ENCODE peak calls at places on chromosomes 13 and 19, in four cellular contexts. One of them, this sample, is unnamed.

GRCh38 chr13:44653261-44653660 is 77.1 kb upstream of the TSC22D1 start:
- DNase-seq in fibroblast of pulmonary artery: no peak
- DNase-seq in lower leg skin: no peak
- DNase-seq in breast epithelium: no peak
- DNase-seq in this sample: no peak

GRCh38 chr19:10617409-10618121 is 7.8 kb upstream of the SLC44A2 start:
- DNase-seq in fibroblast of pulmonary artery: peak
- DNase-seq in lower leg skin: no peak
- DNase-seq in breast epithelium: peak
- DNase-seq in this sample: no peak

GRCh38 chr13:24052547-24052981 is 108.0 kb upstream of the SPATA13 start:
- DNase-seq in fibroblast of pulmonary artery: peak
- DNase-seq in lower leg skin: no peak
- DNase-seq in breast epithelium: no peak
- DNase-seq in this sample: no peak

GRCh38 chr19:29268103-29268502 is 55.2 kb upstream of the UQCRFS1 start:
- DNase-seq in fibroblast of pulmonary artery: no peak
- DNase-seq in lower leg skin: no peak
- DNase-seq in breast epithelium: no peak
- DNase-seq in this sample: no peak

GRCh38 chr13:79917628-79918027 is 423.3 kb downstream of the SPRY2 start:
- DNase-seq in fibroblast of pulmonary artery: no peak
- DNase-seq in lower leg skin: no peak
- DNase-seq in breast epithelium: no peak
- DNase-seq in this sample: peak

GRCh38 chr13:30108216-30108912 is 199.0 kb downstream of the KATNAL1 start:
- DNase-seq in fibroblast of pulmonary artery: no peak
- DNase-seq in lower leg skin: no peak
- DNase-seq in breast epithelium: no peak
- DNase-seq in this sample: no peak

GRCh38 chr19:7885818-7886217 is 2.5 kb upstream of the LRRC8E start:
- DNase-seq in fibroblast of pulmonary artery: no peak
- DNase-seq in lower leg skin: no peak
- DNase-seq in breast epithelium: no peak
- DNase-seq in this sample: no peak

GRCh38 chr13:51549050-51549449 is 35.2 kb upstream of the WDFY2 start:
- DNase-seq in fibroblast of pulmonary artery: no peak
- DNase-seq in lower leg skin: peak
- DNase-seq in breast epithelium: no peak
- DNase-seq in this sample: no peak

GRCh38 chr13:50989476-50989875 is 79.9 kb downstream of the RNASEH2B start:
- DNase-seq in fibroblast of pulmonary artery: peak
- DNase-seq in lower leg skin: no peak
- DNase-seq in breast epithelium: no peak
- DNase-seq in this sample: no peak

GRCh38 chr19:16435999-16436650 is 35.6 kb downstream of the EPS15L1 start:
- DNase-seq in fibroblast of pulmonary artery: peak
- DNase-seq in lower leg skin: no peak
- DNase-seq in breast epithelium: no peak
- DNase-seq in this sample: no peak

GRCh38 chr19:48926909-48927308 is 6.6 kb upstream of the DHDH start:
- DNase-seq in fibroblast of pulmonary artery: peak
- DNase-seq in lower leg skin: no peak
- DNase-seq in breast epithelium: peak
- DNase-seq in this sample: peak

GRCh38 chr13:98632971-98633370 is 56.1 kb upstream of the STK24 start:
- DNase-seq in fibroblast of pulmonary artery: no peak
- DNase-seq in lower leg skin: no peak
- DNase-seq in breast epithelium: no peak
- DNase-seq in this sample: no peak

GRCh38 chr19:6011206-6011605 is 33.3 kb upstream of the RANBP3 start:
- DNase-seq in fibroblast of pulmonary artery: no peak
- DNase-seq in lower leg skin: no peak
- DNase-seq in breast epithelium: no peak
- DNase-seq in this sample: no peak

GRCh38 chr13:35917942-35918645 is 213.1 kb downstream of the DCLK1 start:
- DNase-seq in fibroblast of pulmonary artery: no peak
- DNase-seq in lower leg skin: peak
- DNase-seq in breast epithelium: no peak
- DNase-seq in this sample: no peak

GRCh38 chr19:6738726-6739389 is 622 bp upstream of the TRIP10 start:
- DNase-seq in fibroblast of pulmonary artery: peak
- DNase-seq in lower leg skin: peak
- DNase-seq in breast epithelium: peak
- DNase-seq in this sample: peak

GRCh38 chr19:16714702-16715294 is 4.8 kb upstream of the NWD1 start:
- DNase-seq in fibroblast of pulmonary artery: peak
- DNase-seq in lower leg skin: no peak
- DNase-seq in breast epithelium: peak
- DNase-seq in this sample: no peak

GRCh38 chr19:35162471-35163326 is 8.2 kb downstream of the FXYD5 start:
- DNase-seq in fibroblast of pulmonary artery: no peak
- DNase-seq in lower leg skin: no peak
- DNase-seq in breast epithelium: peak
- DNase-seq in this sample: no peak

GRCh38 chr13:43785681-43786471 is 896 bp downstream of the ENOX1 start:
- DNase-seq in fibroblast of pulmonary artery: peak
- DNase-seq in lower leg skin: peak
- DNase-seq in breast epithelium: peak
- DNase-seq in this sample: peak

GRCh38 chr19:1081301-1082164 is 13.6 kb downstream of the POLR2E start:
- DNase-seq in fibroblast of pulmonary artery: no peak
- DNase-seq in lower leg skin: no peak
- DNase-seq in breast epithelium: no peak
- DNase-seq in this sample: no peak